ENCODE peak calls at places on chromosomes 11 and 22, in nine cellular contexts. J is CD14-positive monocyte; W is mesothelial cell of epicardium; F is HS-27A; Y is endothelial cell; Z is stimulated activated effector memory CD8-positive, alpha-beta T cell treated with anti-CD3 and anti-CD28 coated beads, Interleukin-12 subunit alpha, Interleukin-12 subunit beta, amount 100 ng/mL, for 72 hours; R is kidney; T is hippocampal formation; I is NCI-H345. Q is an unnamed sample.
A peak's percentile ranks its signal among the peaks of the same experiment; 100 is the strongest.

GRCh38 chr11:2259897-2260451 is 10.4 kb downstream of the ASCL2 start:
- DNase-seq in Z (no peak), R (no peak), T (no peak), I (no peak), J (no peak), F (no peak), Y (no peak), W (no peak), Q (no peak)

GRCh38 chr11:2788751-2789140 is 89.0 kb upstream of the KCNQ1OT1 start:
- DNase-seq in F (no peak), T (no peak), J (no peak), R (peak; percentile 65), W (peak; percentile 36), I (no peak), Y (peak; percentile 1), Z (no peak), Q (peak; percentile 72)

GRCh38 chr11:45158210-45158644 is 11.8 kb downstream of the PRDM11 start:
- DNase-seq in T (no peak), J (no peak), Z (no peak), Y (no peak), I (no peak), W (peak; percentile 79), F (no peak), R (no peak), Q (no peak)

GRCh38 chr22:40216041-40216756 is 38.5 kb downstream of the TNRC6B start:
- DNase-seq in Z (no peak), W (no peak), F (no peak), I (no peak), R (no peak), Y (no peak), J (no peak), T (no peak), Q (no peak)

GRCh38 chr11:130897262-130898182 is 18.8 kb downstream of the SNX19 start:
- DNase-seq in J (no peak), W (no peak), Z (no peak), Y (no peak), R (peak; percentile 92), F (peak; percentile 62), I (no peak), T (no peak), Q (no peak)

GRCh38 chr11:76599041-76600013 is 71.2 kb downstream of the LRRC32 start:
- DNase-seq in Z (no peak), J (no peak), T (no peak), W (no peak), F (no peak), I (no peak), Y (no peak), R (no peak), Q (no peak)

GRCh38 chr11:44564653-44565007 is 833 bp upstream of the CD82 start:
- DNase-seq in Y (no peak), F (no peak), W (no peak), I (peak; percentile 89), Z (no peak), T (no peak), R (peak; percentile 95), J (peak; percentile 92), Q (no peak)

GRCh38 chr11:76185931-76186401 is 20.3 kb downstream of the WNT11 start:
- DNase-seq in T (no peak), J (no peak), Z (no peak), Y (no peak), W (no peak), I (no peak), R (peak; percentile 88), F (no peak), Q (no peak)

GRCh38 chr11:13970986-13971385 is 8.5 kb downstream of the SPON1 start:
- DNase-seq in Z (no peak), Y (peak; percentile 16), T (no peak), W (no peak), I (no peak), J (no peak), R (peak; percentile 69), F (peak; percentile 39), Q (no peak)

GRCh38 chr11:43812471-43812870 is 68.2 kb upstream of the ALKBH3 start:
- DNase-seq in R (no peak), T (no peak), J (no peak), F (no peak), Y (no peak), I (no peak), W (no peak), Z (no peak), Q (no peak)

Q was measured in chondrocyte.